ENCODE peak calls at places on chromosomes 7 and 10, in nine cellular contexts. F, I, L, B, E, J, R, Z and X are unnamed samples.

GRCh38 chr7:106216517-106217088 is 68.2 kb downstream of the NAMPT start:
- DNase-seq in F (no peak), I (no peak), L (no peak), B (peak; percentile 31), E (no peak), J (peak; percentile 91), R (peak; percentile 70), Z (peak; percentile 94), X (peak; percentile 83)

GRCh38 chr10:62466590-62466989 is 92.4 kb downstream of the ZNF365 start:
- DNase-seq in F (no peak), I (no peak), L (no peak), B (no peak), E (no peak), J (no peak), R (no peak), Z (no peak), X (no peak)

GRCh38 chr10:70458329-70459060 is 17.0 kb upstream of the NODAL start:
- DNase-seq in F (no peak), I (no peak), L (peak; percentile 41), B (peak; percentile 45), E (peak; percentile 89), J (peak; percentile 63), R (peak; percentile 32), Z (peak; percentile 92), X (peak; percentile 86)

GRCh38 chr10:49768731-49769130 is 6.6 kb upstream of the OGDHL start:
- DNase-seq in F (no peak), I (no peak), L (no peak), B (no peak), E (peak; percentile 45), J (no peak), R (no peak), Z (no peak), X (no peak)

GRCh38 chr7:87510430-87510875 is 35.0 kb upstream of the ABCB4 start:
- DNase-seq in F (no peak), I (no peak), L (no peak), B (no peak), E (no peak), J (peak; percentile 12), R (no peak), Z (no peak), X (no peak)

GRCh38 chr10:119306514-119306951 is 99.2 kb downstream of the GRK5 start:
- DNase-seq in F (peak; percentile 68), I (peak; percentile 88), L (no peak), B (no peak), E (no peak), J (peak; percentile 50), R (no peak), Z (no peak), X (no peak)

GRCh38 chr10:28761084-28761875 is 84.0 kb downstream of the BAMBI start:
- DNase-seq in F (no peak), I (no peak), L (no peak), B (no peak), E (no peak), J (no peak), R (no peak), Z (peak; percentile 61), X (no peak)

GRCh38 chr10:104435822-104436221 is 82.2 kb downstream of the CFAP58 start:
- DNase-seq in F (no peak), I (no peak), L (no peak), B (no peak), E (no peak), J (no peak), R (no peak), Z (peak; percentile 79), X (no peak)

GRCh38 chr7:25945181-25945580 is 206.8 kb upstream of the NFE2L3 start:
- DNase-seq in F (no peak), I (no peak), L (no peak), B (no peak), E (peak; percentile 20), J (no peak), R (no peak), Z (no peak), X (no peak)

GRCh38 chr7:78198756-78199155 is 400.2 kb downstream of the PHTF2 start:
- DNase-seq in F (no peak), I (no peak), L (no peak), B (no peak), E (no peak), J (no peak), R (no peak), Z (peak; percentile 38), X (no peak)

GRCh38 chr10:93386496-93387369 is 95.4 kb downstream of the MYOF start:
- DNase-seq in F (no peak), I (peak; percentile 45), L (no peak), B (no peak), E (no peak), J (no peak), R (no peak), Z (peak; percentile 49), X (no peak)

GRCh38 chr10:110081914-110082313 is 74.1 kb downstream of the ADD3 start:
- DNase-seq in F (no peak), I (no peak), L (no peak), B (no peak), E (no peak), J (peak; percentile 61), R (no peak), Z (peak; percentile 18), X (no peak)

GRCh38 chr10:110078317-110078716 is 70.5 kb downstream of the ADD3 start:
- DNase-seq in F (no peak), I (no peak), L (no peak), B (no peak), E (no peak), J (no peak), R (no peak), Z (no peak), X (no peak)

GRCh38 chr10:110088756-110089155 is 81.0 kb downstream of the ADD3 start:
- DNase-seq in F (no peak), I (no peak), L (no peak), B (no peak), E (no peak), J (no peak), R (no peak), Z (no peak), X (no peak)

GRCh38 chr10:110087682-110088081 is 79.9 kb downstream of the ADD3 start:
- DNase-seq in F (no peak), I (no peak), L (no peak), B (no peak), E (no peak), J (no peak), R (no peak), Z (no peak), X (no peak)

DNA sequence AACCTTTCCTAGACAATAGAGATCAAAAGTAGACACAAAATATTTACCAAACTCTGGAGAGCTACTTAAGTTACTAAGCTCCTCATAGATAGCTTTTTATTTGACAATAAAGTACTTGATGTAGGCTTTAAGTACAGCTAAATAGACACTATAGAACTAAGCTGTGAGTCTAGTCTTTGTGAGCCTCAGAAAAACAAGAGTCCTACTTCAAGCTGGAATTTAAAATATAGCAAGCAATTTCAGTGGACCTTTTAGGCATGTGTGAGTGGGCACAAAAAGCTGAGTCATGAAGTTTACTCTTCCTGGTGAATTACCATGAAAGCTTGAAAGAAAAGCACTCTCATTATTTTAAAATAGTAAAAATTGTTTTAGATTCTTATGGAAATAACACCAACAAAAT is 76.1 kb downstream of the ADD3 start:
- DNase-seq in F (no peak), I (no peak), L (no peak), B (no peak), E (no peak), J (peak; percentile 70), R (no peak), Z (peak; percentile 65), X (no peak)
- H3K4me1 ChIP-seq in F (peaks cover 76% of the 10 kb centered on the region), I (peaks cover 87% of the 10 kb centered on the region), L (peaks cover 94% of the 10 kb centered on the region), B (no peaks in the 10 kb centered on the region), E (peaks cover 32% of the 10 kb centered on the region), J (peaks cover 5% of the 10 kb centered on the region), R (no peaks in the 10 kb centered on the region), Z (peaks cover 38% of the 10 kb centered on the region), X (peaks cover 64% of the 10 kb centered on the region)

GRCh38 chr10:52256832-52257691 is 57.0 kb upstream of the DKK1 start:
- DNase-seq in F (no peak), I (no peak), L (no peak), B (no peak), E (no peak), J (no peak), R (no peak), Z (no peak), X (no peak)

GRCh38 chr10:52258791-52259427 is 55.2 kb upstream of the DKK1 start:
- DNase-seq in F (no peak), I (no peak), L (no peak), B (no peak), E (no peak), J (no peak), R (no peak), Z (no peak), X (no peak)

GRCh38 chr10:52259428-52259812 is 54.7 kb upstream of the DKK1 start:
- DNase-seq in F (no peak), I (no peak), L (no peak), B (no peak), E (no peak), J (no peak), R (no peak), Z (no peak), X (no peak)

GRCh38 chr10:52261362-52261761 is 52.7 kb upstream of the DKK1 start:
- DNase-seq in F (no peak), I (no peak), L (no peak), B (no peak), E (no peak), J (no peak), R (no peak), Z (no peak), X (no peak)

GRCh38 chr10:52257692-52258075 is 56.4 kb upstream of the DKK1 start:
- DNase-seq in F (no peak), I (no peak), L (no peak), B (no peak), E (no peak), J (no peak), R (no peak), Z (no peak), X (no peak)
- H3K4me3 ChIP-seq in F (no peak overlapping the region), I (no peak overlapping the region), L (no peak overlapping the region), B (no peak overlapping the region), E (no peak overlapping the region), J (no peak overlapping the region), R (no peak overlapping the region), Z (no peak overlapping the region), X (no peak overlapping the region)

GRCh38 chr7:132428247-132428919 is 147.9 kb downstream of the PLXNA4 start:
- DNase-seq in F (no peak), I (no peak), L (no peak), B (no peak), E (no peak), J (no peak), R (no peak), Z (no peak), X (no peak)
- H3K4me1 ChIP-seq in F (no peaks in the 10 kb centered on the region), I (peaks cover 40% of the 10 kb centered on the region), L (peaks cover 11% of the 10 kb centered on the region), B (peaks cover 9% of the 10 kb centered on the region), E (no peaks in the 10 kb centered on the region), J (no peaks in the 10 kb centered on the region), R (no peaks in the 10 kb centered on the region), Z (peaks cover 88% of the 10 kb centered on the region), X (peaks cover 28% of the 10 kb centered on the region)

DNA sequence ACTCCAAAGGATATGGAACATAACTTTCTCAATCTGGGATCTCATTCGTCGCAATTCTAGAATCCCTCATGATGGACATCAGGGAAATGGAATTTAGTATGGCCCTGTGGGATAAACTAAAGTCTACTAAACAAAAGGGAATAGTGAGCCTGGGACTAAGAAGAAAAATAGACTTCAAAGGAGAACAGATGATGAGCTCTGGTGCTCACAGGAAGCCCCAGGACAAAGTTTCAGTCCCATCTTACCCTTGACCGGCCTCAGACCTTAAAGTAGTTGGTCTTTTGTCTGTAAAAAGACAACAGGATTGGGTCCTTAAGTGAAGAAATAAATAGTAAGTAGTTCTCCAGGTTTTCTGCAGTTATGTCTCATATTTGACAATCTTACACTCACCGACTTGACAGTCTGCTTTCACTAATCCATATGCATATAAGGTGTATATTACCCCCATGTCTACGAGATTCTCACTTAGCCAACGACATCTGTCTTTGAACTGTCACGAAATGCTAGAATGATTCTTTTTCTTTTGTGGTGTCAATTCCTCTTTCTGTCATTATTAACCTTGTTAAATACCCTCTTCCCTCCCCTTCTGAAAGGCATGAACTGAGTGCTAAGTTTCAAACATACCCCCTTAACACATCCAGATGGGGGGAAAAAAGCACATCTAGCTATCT is 10.9 kb upstream of the IKZF1 start:
- DNase-seq in F (no peak), I (no peak), L (no peak), B (no peak), E (no peak), J (no peak), R (no peak), Z (no peak), X (no peak)
- H3K4me3 ChIP-seq in F (no peak overlapping the region), I (no peak overlapping the region), L (no peak overlapping the region), B (no peak overlapping the region), E (no peak overlapping the region), J (no peak overlapping the region), R (no peak overlapping the region), Z (no peak overlapping the region), X (no peak overlapping the region)